ENCODE peak calls at places on chromosomes 1 and 21, in five cellular contexts. C is psoas muscle, R is NCI-H1417, G is sigmoid colon, F is HT1080. L is an unnamed sample.

GRCh38 chr1:23376890-23377811 is 7.5 kb upstream of the ZNF436 start:
- DNase-seq in C (peak; percentile 73), R (no peak), G (peak; percentile 88), F (peak; percentile 91), L (peak; percentile 89)

GRCh38 chr1:77652179-77652745 is 30.2 kb downstream of the ZZZ3 start:
- DNase-seq in C (no peak), R (no peak), G (no peak), F (no peak), L (no peak)

GRCh38 chr1:233097546-233098254 is 147.3 kb downstream of the NTPCR start:
- DNase-seq in C (no peak), R (no peak), G (no peak), F (no peak), L (no peak)

GRCh38 chr1:28421744-28422143 is 52.2 kb downstream of the PHACTR4 start:
- DNase-seq in C (no peak), R (no peak), G (no peak), F (no peak), L (peak; percentile 88)

GRCh38 chr1:222546548-222547259 is 1.2 kb downstream of the HHIPL2 start:
- DNase-seq in C (no peak), R (peak; percentile 37), G (no peak), F (peak; percentile 90), L (peak; percentile 96)

GRCh38 chr1:62508187-62508758 is 71.4 kb downstream of the USP1 start:
- DNase-seq in C (no peak), R (peak; percentile 7), G (no peak), F (peak; percentile 20), L (peak; percentile 53)

GRCh38 chr21:43295016-43295958 is 126.5 kb downstream of the CRYAA start:
- DNase-seq in C (peak; percentile 2), R (peak; percentile 43), G (no peak), F (no peak), L (no peak)

GRCh38 chr1:64539808-64540207 is 69.9 kb downstream of the CACHD1 start:
- DNase-seq in C (peak; percentile 62), R (no peak), G (peak; percentile 79), F (no peak), L (no peak)

GRCh38 chr1:6248798-6249731 is 5.1 kb downstream of the HES3 start:
- DNase-seq in C (peak; percentile 53), R (no peak), G (no peak), F (no peak), L (no peak)

GRCh38 chr1:174023438-174023837 is 1.3 kb upstream of the RC3H1 start:
- DNase-seq in C (no peak), R (no peak), G (no peak), F (peak; percentile 47), L (peak; percentile 59)

GRCh38 chr1:61980561-61980960 is 214.1 kb upstream of the L1TD1 start:
- DNase-seq in C (no peak), R (no peak), G (no peak), F (no peak), L (no peak)

GRCh38 chr1:215720121-215720520 is 153.0 kb downstream of the KCTD3 start:
- DNase-seq in C (no peak), R (no peak), G (no peak), F (no peak), L (no peak)

GRCh38 chr1:31814041-31814511 is 1.7 kb downstream of the SPOCD1 start:
- DNase-seq in C (no peak), R (no peak), G (no peak), F (no peak), L (no peak)

GRCh38 chr1:15430787-15431570 is 7.3 kb upstream of the CTRC start:
- DNase-seq in C (peak; percentile 63), R (peak; percentile 9), G (no peak), F (peak; percentile 65), L (peak; percentile 59)

GRCh38 chr1:209486861-209487260 is 96.7 kb upstream of the CAMK1G start:
- DNase-seq in C (no peak), R (no peak), G (no peak), F (peak; percentile 91), L (peak; percentile 61)

L was measured in PC-3.